ENCODE peak calls at places on chromosome 21, in seven cellular contexts. S is K562, U is T-helper 1 cell, P is mammary epithelial cell, H is body of pancreas, Y is HS-5, E is memory B cell. K is an unnamed sample.

GRCh38 chr21:34889287-34889536 is 159.9 kb downstream of the RUNX1 start:
- DNase-seq in E (peak), S (peak), Y (no peak), H (peak), U (peak), P (peak), K (peak)

GRCh38 chr21:42746240-42746592 is 92.8 kb downstream of the PDE9A start:
- DNase-seq in Y (no peak), P (no peak), S (no peak), E (no peak), H (no peak), U (no peak), K (no peak)

GRCh38 chr21:42445311-42445710 is 41.6 kb downstream of the UBASH3A start:
- DNase-seq in E (no peak), S (no peak), P (no peak), Y (no peak), H (no peak), U (no peak), K (no peak)

GRCh38 chr21:42219606-42220137 is 732 bp downstream of the ABCG1 start:
- DNase-seq in P (no peak), S (no peak), E (no peak), U (no peak), H (no peak), Y (no peak), K (no peak)

GRCh38 chr21:26041441-26042180 is 129.0 kb downstream of the APP start:
- DNase-seq in U (no peak), E (no peak), Y (no peak), S (no peak), H (no peak), P (peak), K (no peak)

GRCh38 chr21:15754640-15755039 is 24.9 kb downstream of the USP25 start:
- DNase-seq in U (no peak), E (no peak), H (no peak), Y (no peak), P (peak), S (no peak), K (peak)

GRCh38 chr21:41227357-41228005 is 59.5 kb downstream of the BACE2 start:
- DNase-seq in U (no peak), H (no peak), P (no peak), E (no peak), S (no peak), Y (no peak), K (no peak)

GRCh38 chr21:16079830-16080229 is 350.0 kb downstream of the USP25 start:
- DNase-seq in E (no peak), H (no peak), Y (peak), S (no peak), U (no peak), P (peak), K (no peak)

GRCh38 chr21:36710729-36711048 is 11.8 kb downstream of the SIM2 start:
- DNase-seq in U (no peak), Y (no peak), H (no peak), S (peak), P (no peak), E (no peak), K (peak)

GRCh38 chr21:31872452-31873274 is at the start of gene HUNK:
- DNase-seq in P (peak), Y (no peak), E (no peak), U (no peak), H (peak), S (no peak), K (peak)

GRCh38 chr21:43306911-43307676 is 119.8 kb downstream of the SIK1 start:
- DNase-seq in E (no peak), P (peak), H (no peak), U (no peak), S (peak), Y (no peak), K (peak)

GRCh38 chr21:38712076-38712475 is 93.7 kb upstream of the ETS2 start:
- DNase-seq in P (peak), U (no peak), S (peak), Y (peak), E (no peak), H (no peak), K (peak)

GRCh38 chr21:42931560-42932235 is 6.3 kb upstream of the ERVH48-1 start:
- DNase-seq in E (no peak), U (no peak), P (no peak), Y (no peak), S (no peak), H (no peak), K (no peak)

GRCh38 chr21:25561668-25562641 is 45.3 kb downstream of the MRPL39 start:
- DNase-seq in Y (no peak), U (peak), S (no peak), P (no peak), E (peak), H (peak), K (peak)

GRCh38 chr21:29102791-29103257 is 27.6 kb upstream of the MAP3K7CL start:
- DNase-seq in P (no peak), S (no peak), Y (no peak), U (no peak), E (no peak), H (no peak), K (no peak)

GRCh38 chr21:26804895-26805609 is 40.2 kb downstream of the ADAMTS1 start:
- DNase-seq in H (no peak), P (no peak), S (no peak), U (no peak), Y (peak), E (no peak), K (no peak)

GRCh38 chr21:31052489-31053142 is 14.3 kb upstream of the KRTAP19-8 start:
- DNase-seq in Y (no peak), H (no peak), P (no peak), E (no peak), S (no peak), U (no peak), K (no peak)

GRCh38 chr21:45541221-45542039 is 810 bp downstream of the SLC19A1 start:
- DNase-seq in U (peak), E (peak), P (peak), H (peak), S (peak), Y (no peak), K (peak)

GRCh38 chr21:25638634-25639166 is 358 bp upstream of the JAM2 start:
- DNase-seq in H (no peak), S (no peak), Y (no peak), P (no peak), E (no peak), U (no peak), K (no peak)

GRCh38 chr21:45016491-45017375 is 57.6 kb upstream of the ADARB1 start:
- DNase-seq in Y (no peak), S (no peak), E (no peak), P (no peak), U (no peak), H (no peak), K (no peak)

GRCh38 chr21:36325373-36326010 is 5.5 kb downstream of the MORC3 start:
- DNase-seq in H (no peak), E (no peak), S (no peak), P (peak), U (no peak), Y (peak), K (no peak)

GRCh38 chr21:45826733-45827692 is 154.6 kb upstream of the COL6A1 start:
- DNase-seq in E (peak), U (no peak), P (no peak), H (no peak), S (no peak), Y (no peak), K (no peak)

GRCh38 chr21:42520628-42521253 is 7.1 kb downstream of the SLC37A1 start:
- DNase-seq in H (no peak), Y (no peak), U (no peak), P (no peak), S (peak), E (no peak), K (peak)

GRCh38 chr21:38228115-38228514 is 28.7 kb upstream of the KCNJ15 start:
- DNase-seq in Y (no peak), H (no peak), U (no peak), P (peak), E (no peak), S (no peak), K (no peak)

GRCh38 chr21:33402011-33402979 is 918 bp upstream of the IFNGR2 start:
- DNase-seq in E (peak), H (peak), P (peak), S (no peak), U (no peak), Y (no peak), K (no peak)

K was measured in small intestine.